ENCODE peak calls at places on chromosome 22, in four cellular contexts. D is DMS153, C is NCI-H146, E is GF-D8. G is an unnamed sample.

GRCh38 chr22:35397095-35397904 is 2.6 kb upstream of the MCM5 start:
- DNase-seq in D (no peak), C (no peak), E (no peak), G (no peak)

GRCh38 chr22:43345356-43345755 is 2.2 kb upstream of the SCUBE1 start:
- DNase-seq in D (no peak), C (no peak), E (no peak), G (no peak)

GRCh38 chr22:40463017-40463631 is 92.7 kb downstream of the SGSM3 start:
- DNase-seq in D (no peak), C (no peak), E (peak; percentile 87), G (no peak)

GRCh38 chr22:39845522-39845921 is 48.0 kb downstream of the ENTHD1 start:
- DNase-seq in D (no peak), C (no peak), E (no peak), G (no peak)

GRCh38 chr22:42399315-42400271 is 32.6 kb downstream of the NFAM1 start:
- DNase-seq in D (peak; percentile 99), C (peak; percentile 90), E (peak; percentile 6), G (peak; percentile 91)

GRCh38 chr22:50221410-50222300 is 20.8 kb downstream of the SELENOO start:
- DNase-seq in D (no peak), C (no peak), E (no peak), G (no peak)

GRCh38 chr22:46528121-46528610 is 9.3 kb downstream of the CELSR1 start:
- DNase-seq in D (peak; percentile 71), C (no peak), E (peak; percentile 86), G (peak; percentile 1)

GRCh38 chr22:22404598-22405284 is 103.8 kb downstream of the ZNF280B start:
- DNase-seq in D (no peak), C (no peak), E (no peak), G (no peak)

GRCh38 chr22:31278643-31279326 is 13.5 kb downstream of the PIK3IP1 start:
- DNase-seq in D (no peak), C (no peak), E (no peak), G (no peak)

GRCh38 chr22:23862103-23862502 is 4.4 kb downstream of the SLC2A11 start:
- DNase-seq in D (peak; percentile 48), C (peak; percentile 35), E (no peak), G (peak; percentile 28)

GRCh38 chr22:46102752-46103151 is 47.6 kb upstream of the PPARA start:
- DNase-seq in D (no peak), C (no peak), E (no peak), G (peak; percentile 64)

GRCh38 chr22:19477321-19478085 is 1.5 kb downstream of the UFD1 start:
- DNase-seq in D (no peak), C (no peak), E (no peak), G (peak; percentile 29)

GRCh38 chr22:47586946-47587345 is 824.5 kb downstream of the TBC1D22A start:
- DNase-seq in D (no peak), C (no peak), E (no peak), G (no peak)

GRCh38 chr22:26406118-26406517 is 22.9 kb upstream of the ASPHD2 start:
- DNase-seq in D (peak; percentile 70), C (peak; percentile 7), E (no peak), G (peak; percentile 1)

GRCh38 chr22:45317551-45318167 is 7.9 kb downstream of the FAM118A start:
- DNase-seq in D (peak; percentile 54), C (no peak), E (no peak), G (no peak)

GRCh38 chr22:32499666-32500065 is 25.1 kb downstream of the FBXO7 start:
- DNase-seq in D (no peak), C (no peak), E (no peak), G (no peak)

GRCh38 chr22:24121938-24122337 is 59.3 kb upstream of the SUSD2 start:
- DNase-seq in D (no peak), C (no peak), E (no peak), G (no peak)

GRCh38 chr22:31329453-31330215 is 16.5 kb downstream of the PATZ1 start:
- DNase-seq in D (no peak), C (no peak), E (no peak), G (no peak)

GRCh38 chr22:28759861-28760560 is 12.5 kb upstream of the CCDC117 start:
- DNase-seq in D (no peak), C (peak; percentile 80), E (no peak), G (peak; percentile 30)

GRCh38 chr22:50660306-50660705 is 12.3 kb upstream of the SHANK3 start:
- DNase-seq in D (no peak), C (no peak), E (no peak), G (no peak)

GRCh38 chr22:45101828-45102227 is 61.9 kb upstream of the NUP50 start:
- DNase-seq in D (peak; percentile 47), C (peak; percentile 60), E (peak; percentile 73), G (peak; percentile 39)

GRCh38 chr22:23359583-23360123 is 179.3 kb downstream of the BCR start:
- DNase-seq in D (no peak), C (no peak), E (no peak), G (no peak)

GRCh38 chr22:20243545-20244249 is 24.4 kb downstream of the RTN4R start:
- DNase-seq in D (peak; percentile 72), C (peak; percentile 91), E (peak; percentile 41), G (peak; percentile 67)

GRCh38 chr22:42261266-42261665 is 9.2 kb downstream of the TCF20 start:
- DNase-seq in D (no peak), C (no peak), E (no peak), G (no peak)

GRCh38 chr22:39734866-39735265 is 158.7 kb downstream of the ENTHD1 start:
- DNase-seq in D (no peak), C (no peak), E (no peak), G (no peak)

GRCh38 chr22:37138879-37139561 is 10.7 kb downstream of the IL2RB start:
- DNase-seq in D (no peak), C (no peak), E (no peak), G (no peak)

GRCh38 chr22:45246060-45246985 is 5.6 kb upstream of the KIAA0930 start:
- DNase-seq in D (no peak), C (no peak), E (no peak), G (no peak)

GRCh38 chr22:45731041-45731797 is 59.6 kb downstream of the ATXN10 start:
- DNase-seq in D (no peak), C (no peak), E (no peak), G (no peak)